ENCODE peak calls at places on chromosomes 1 and 21, in four cellular contexts. Y is cardiac fibroblast, D is prostate gland, C is mucosa of descending colon. I is an unnamed sample.

GRCh38 chr1:229973297-229973612 is 93.8 kb upstream of the GALNT2 start:
- DNase-seq in Y (no peak), D (no peak), C (no peak), I (no peak)

GRCh38 chr21:45152265-45152746 is 77.9 kb downstream of the ADARB1 start:
- DNase-seq in Y (no peak), D (no peak), C (peak; percentile 51), I (peak; percentile 26)

GRCh38 chr21:44966135-44967081 is 26.6 kb downstream of the SLX9 start:
- DNase-seq in Y (no peak), D (peak; percentile 54), C (no peak), I (no peak)

GRCh38 chr1:155856975-155857930 is at the start of gene GON4L:
- DNase-seq in Y (peak; percentile 94), D (peak; percentile 88), C (peak; percentile 92), I (peak; percentile 93)

GRCh38 chr21:38470762-38471161 is 27.5 kb downstream of the ERG start:
- DNase-seq in Y (peak; percentile 63), D (no peak), C (no peak), I (peak; percentile 43)

GRCh38 chr1:36516372-36517018 is 33.8 kb upstream of the CSF3R start:
- DNase-seq in Y (peak; percentile 58), D (no peak), C (no peak), I (peak; percentile 48)

GRCh38 chr1:179366093-179366800 is 476 bp downstream of the AXDND1 start:
- DNase-seq in Y (peak; percentile 31), D (no peak), C (no peak), I (peak; percentile 21)

GRCh38 chr1:209594440-209594839 is 10.9 kb downstream of the CAMK1G start:
- DNase-seq in Y (no peak), D (no peak), C (no peak), I (no peak)

GRCh38 chr1:38991638-38992449 is 768 bp downstream of the AKIRIN1 start:
- DNase-seq in Y (peak; percentile 32), D (peak; percentile 17), C (peak; percentile 57), I (no peak)

GRCh38 chr1:27301052-27301422 is 20.9 kb upstream of the TMEM222 start:
- DNase-seq in Y (no peak), D (no peak), C (no peak), I (no peak)

GRCh38 chr21:45213392-45213791 is 74.3 kb downstream of the POFUT2 start:
- DNase-seq in Y (no peak), D (no peak), C (no peak), I (no peak)

GRCh38 chr1:30299393-30299792 is 424.0 kb downstream of the MATN1 start:
- DNase-seq in Y (no peak), D (no peak), C (no peak), I (no peak)

GRCh38 chr1:244191581-244191980 is 140.5 kb downstream of the ZBTB18 start:
- DNase-seq in Y (no peak), D (no peak), C (no peak), I (no peak)

GRCh38 chr21:43644609-43645008 is 14.7 kb downstream of the HSF2BP start:
- DNase-seq in Y (peak; percentile 89), D (no peak), C (no peak), I (peak; percentile 70)
- TF ChIP-seq CTCF in Y (no peak), D (no peak), C (no peak), I (peak; percentile 3)

GRCh38 chr1:226064816-226065248 is 2.3 kb downstream of the H3-3A start:
- DNase-seq in Y (peak; percentile 82), D (peak; percentile 50), C (no peak), I (peak; percentile 68)
- H3K4me3 ChIP-seq in Y (peak overlapping the region; percentile 81), D (peak overlapping the region; percentile 90), C (no peak overlapping the region), I (peak overlapping the region; percentile 93)

DNA sequence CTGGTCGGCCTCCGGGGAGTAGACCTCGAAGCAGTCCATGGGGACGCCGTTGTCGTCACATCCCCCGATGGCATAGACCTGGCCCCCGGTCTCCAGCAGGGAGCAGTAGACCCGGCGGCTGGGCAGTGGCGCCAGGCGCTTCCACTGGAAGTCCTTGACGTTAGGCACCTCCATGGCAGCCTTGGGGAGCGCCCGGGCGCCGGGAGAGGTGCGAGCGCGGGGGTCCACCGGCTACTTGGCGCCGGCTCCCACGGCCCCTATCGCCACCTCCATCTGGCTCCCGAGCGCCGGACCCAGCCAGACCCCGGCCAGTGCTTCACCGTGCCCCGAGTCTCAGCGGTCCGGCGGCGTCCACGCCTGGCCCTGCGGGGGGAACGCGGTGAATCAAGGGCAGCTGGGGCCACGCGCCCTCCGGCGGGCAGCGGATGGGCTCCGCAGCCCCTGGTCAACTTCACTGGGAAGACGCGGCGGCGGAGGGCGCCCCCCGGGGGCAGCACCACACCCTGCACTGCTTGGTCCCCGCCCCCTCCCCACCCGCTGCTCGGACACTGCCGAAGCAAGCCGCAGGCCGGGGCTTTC is 13.2 kb downstream of the KLHDC8A start:
- DNase-seq in Y (no peak), D (no peak), C (peak; percentile 46), I (no peak)
- TF ChIP-seq CTCF in Y (no peak), D (no peak), C (no peak), I (peak; percentile 5)

DNA sequence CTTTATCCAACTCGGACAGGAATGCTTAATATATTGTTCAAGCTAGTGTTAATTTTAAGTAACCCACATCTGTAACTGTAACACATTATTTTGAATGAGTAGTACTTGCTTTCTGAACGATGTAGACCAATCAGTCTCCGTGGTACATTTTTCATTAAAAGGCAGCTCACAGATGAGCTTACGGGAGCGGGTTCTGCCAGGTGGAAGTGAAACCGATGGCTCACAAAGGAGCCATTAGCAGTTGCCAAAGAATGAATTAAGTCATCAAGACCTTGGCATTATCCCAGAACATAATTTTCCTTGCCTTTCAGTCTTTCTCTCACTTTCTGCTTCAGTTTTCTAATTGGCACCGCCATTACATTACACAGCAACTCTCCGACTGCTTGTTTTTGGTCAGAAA is 33.5 kb upstream of the UTS2 start:
- DNase-seq in Y (peak; percentile 4), D (no peak), C (no peak), I (peak; percentile 22)
- H3K4me3 ChIP-seq in Y (no peak overlapping the region), D (no peak overlapping the region), C (no peak overlapping the region), I (no peak overlapping the region)

GRCh38 chr1:59046730-59047157 is 250.2 kb upstream of the FGGY start:
- DNase-seq in Y (no peak), D (peak; percentile 24), C (no peak), I (no peak)
- TF ChIP-seq CTCF in Y (no peak), D (no peak), C (no peak), I (peak; percentile 29)

DNA sequence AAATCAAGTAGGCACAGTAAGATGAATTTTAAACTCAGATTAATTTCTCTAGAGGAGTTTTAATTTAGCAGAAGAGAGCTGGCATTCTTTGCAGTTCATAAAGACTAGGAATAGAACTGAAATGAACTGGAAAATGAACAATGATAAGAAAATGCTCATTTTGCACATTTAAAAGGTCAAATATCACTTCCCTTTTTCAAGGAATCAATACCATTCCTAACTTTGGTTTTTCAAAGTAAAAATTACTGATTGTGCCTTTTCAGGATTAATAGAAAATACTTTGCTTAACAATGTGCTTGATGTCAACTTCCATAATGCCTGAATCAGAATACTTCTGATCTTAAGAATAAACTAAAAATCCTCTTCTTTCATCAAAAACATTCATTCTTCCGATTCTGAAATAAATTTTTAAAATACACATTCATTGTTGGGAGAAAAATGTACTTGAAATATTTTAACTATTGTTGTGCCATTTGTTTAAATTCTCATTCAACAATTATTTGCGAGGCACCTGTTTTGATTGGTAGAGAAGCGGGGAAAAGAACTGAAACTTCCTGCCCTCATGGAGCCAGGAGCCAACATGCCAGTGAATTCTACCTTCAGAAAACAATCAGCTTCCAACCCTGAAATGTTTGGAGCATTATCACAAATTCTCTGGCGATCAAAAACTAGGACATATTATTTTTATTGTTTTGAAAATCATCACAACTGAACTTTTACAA is 2.1 kb downstream of the SCAF4 start:
- DNase-seq in Y (no peak), D (no peak), C (no peak), I (no peak)
- H3K4me3 ChIP-seq in Y (peak overlapping the region; percentile 73), D (no peak overlapping the region), C (no peak overlapping the region), I (peak overlapping the region; percentile 80)

DNA sequence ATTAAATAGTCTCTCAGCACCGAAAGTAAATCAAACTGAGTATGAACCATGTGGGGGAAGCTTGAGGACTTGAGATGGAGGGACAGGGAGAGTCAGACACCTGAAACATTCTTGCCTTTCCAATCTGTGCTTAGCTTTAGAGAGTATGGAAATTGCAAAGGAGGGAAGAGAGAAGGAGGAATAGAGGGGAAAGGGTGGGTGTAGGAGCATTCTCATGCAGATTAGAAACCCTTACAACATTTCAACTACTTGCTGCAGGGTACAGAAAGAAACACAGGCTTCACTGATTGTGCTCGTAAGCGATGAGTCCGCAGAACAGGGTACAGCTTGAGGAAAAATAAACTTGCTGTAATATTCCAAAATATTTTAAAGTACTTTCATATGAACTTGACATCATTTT is 73.8 kb downstream of the NIBAN1 start:
- DNase-seq in Y (no peak), D (no peak), C (no peak), I (no peak)
- TF ChIP-seq CTCF in Y (no peak), D (no peak), C (no peak), I (no peak)

GRCh38 chr1:201539561-201540404 is 856 bp downstream of the NAV1 start:
- DNase-seq in Y (peak; percentile 64), D (no peak), C (no peak), I (peak; percentile 72)
- H3K4me3 ChIP-seq in Y (peak overlapping the region; percentile 77), D (peak overlapping the region; percentile 49), C (no peak overlapping the region), I (peak overlapping the region; percentile 89)

GRCh38 chr1:236137285-236137852 is 5.0 kb upstream of the GPR137B start:
- DNase-seq in Y (no peak), D (no peak), C (no peak), I (no peak)
- TF ChIP-seq CTCF in Y (no peak), D (no peak), C (no peak), I (no peak)